ENCODE peak calls at places on chromosomes 5 and 9, in ten cellular contexts. One of them, this sample, is unnamed.

GRCh38 chr9:84174486-84174885 is 166.1 kb downstream of the SLC28A3 start:
- DNase-seq in brain microvascular endothelial cell: no peak
- DNase-seq in A549: no peak
- DNase-seq in RWPE2: no peak
- DNase-seq in CD8-positive, alpha-beta T cell: no peak
- DNase-seq in lower lobe of right lung: no peak
- DNase-seq in DND-41: no peak
- DNase-seq in cardiac fibroblast: peak; percentile 12
- DNase-seq in IMR-90: no peak
- DNase-seq in heart right ventricle: no peak
- DNase-seq in this sample: no peak

GRCh38 chr5:83547156-83547555 is 75.6 kb downstream of the VCAN start:
- DNase-seq in IMR-90: no peak
- DNase-seq in cardiac fibroblast: no peak
- DNase-seq in lower lobe of right lung: no peak
- DNase-seq in A549: no peak
- DNase-seq in RWPE2: no peak
- DNase-seq in heart right ventricle: no peak
- DNase-seq in CD8-positive, alpha-beta T cell: no peak
- DNase-seq in DND-41: no peak
- DNase-seq in brain microvascular endothelial cell: no peak
- DNase-seq in this sample: no peak

GRCh38 chr9:3830296-3830695 is 304.5 kb upstream of the RFX3 start:
- DNase-seq in cardiac fibroblast: no peak
- DNase-seq in lower lobe of right lung: no peak
- DNase-seq in CD8-positive, alpha-beta T cell: no peak
- DNase-seq in IMR-90: no peak
- DNase-seq in heart right ventricle: no peak
- DNase-seq in DND-41: no peak
- DNase-seq in brain microvascular endothelial cell: no peak
- DNase-seq in A549: no peak
- DNase-seq in RWPE2: no peak
- DNase-seq in this sample: no peak

GRCh38 chr5:167899490-167899889 is 392.0 kb upstream of the WWC1 start:
- DNase-seq in IMR-90: peak; percentile 17
- DNase-seq in brain microvascular endothelial cell: no peak
- DNase-seq in CD8-positive, alpha-beta T cell: no peak
- DNase-seq in DND-41: no peak
- DNase-seq in RWPE2: no peak
- DNase-seq in cardiac fibroblast: peak; percentile 50
- DNase-seq in A549: no peak
- DNase-seq in lower lobe of right lung: no peak
- DNase-seq in heart right ventricle: no peak
- DNase-seq in this sample: peak; percentile 6

GRCh38 chr9:94821098-94821930 is 94.8 kb downstream of the AOPEP start:
- DNase-seq in heart right ventricle: no peak
- DNase-seq in cardiac fibroblast: no peak
- DNase-seq in A549: no peak
- DNase-seq in CD8-positive, alpha-beta T cell: no peak
- DNase-seq in brain microvascular endothelial cell: no peak
- DNase-seq in lower lobe of right lung: no peak
- DNase-seq in DND-41: no peak
- DNase-seq in RWPE2: no peak
- DNase-seq in IMR-90: no peak
- DNase-seq in this sample: no peak

GRCh38 chr5:21680661-21681060 is 1172.5 kb downstream of the CDH12 start:
- DNase-seq in CD8-positive, alpha-beta T cell: no peak
- DNase-seq in RWPE2: no peak
- DNase-seq in cardiac fibroblast: no peak
- DNase-seq in A549: no peak
- DNase-seq in IMR-90: peak; percentile 35
- DNase-seq in brain microvascular endothelial cell: no peak
- DNase-seq in heart right ventricle: no peak
- DNase-seq in lower lobe of right lung: no peak
- DNase-seq in DND-41: no peak
- DNase-seq in this sample: no peak

GRCh38 chr5:132839426-132840301 is 9.2 kb upstream of the SHROOM1 start:
- DNase-seq in lower lobe of right lung: no peak
- DNase-seq in heart right ventricle: no peak
- DNase-seq in brain microvascular endothelial cell: peak; percentile 42
- DNase-seq in cardiac fibroblast: peak; percentile 71
- DNase-seq in A549: no peak
- DNase-seq in DND-41: no peak
- DNase-seq in IMR-90: peak; percentile 87
- DNase-seq in CD8-positive, alpha-beta T cell: no peak
- DNase-seq in RWPE2: no peak
- DNase-seq in this sample: no peak

GRCh38 chr5:134609232-134609851 is 23.3 kb downstream of the SAR1B start:
- DNase-seq in A549: no peak
- DNase-seq in CD8-positive, alpha-beta T cell: no peak
- DNase-seq in DND-41: no peak
- DNase-seq in heart right ventricle: no peak
- DNase-seq in brain microvascular endothelial cell: no peak
- DNase-seq in lower lobe of right lung: no peak
- DNase-seq in cardiac fibroblast: no peak
- DNase-seq in RWPE2: no peak
- DNase-seq in IMR-90: no peak
- DNase-seq in this sample: no peak

GRCh38 chr5:67166460-67166871 is 30.1 kb downstream of the CD180 start:
- DNase-seq in RWPE2: peak; percentile 64
- DNase-seq in heart right ventricle: peak; percentile 50
- DNase-seq in brain microvascular endothelial cell: no peak
- DNase-seq in cardiac fibroblast: no peak
- DNase-seq in IMR-90: no peak
- DNase-seq in lower lobe of right lung: peak; percentile 89
- DNase-seq in DND-41: peak; percentile 94
- DNase-seq in CD8-positive, alpha-beta T cell: peak; percentile 70
- DNase-seq in A549: peak; percentile 10
- DNase-seq in this sample: peak; percentile 49

GRCh38 chr5:67215592-67216471 is 19.2 kb upstream of the CD180 start:
- DNase-seq in A549: no peak
- DNase-seq in DND-41: peak; percentile 87
- DNase-seq in cardiac fibroblast: peak; percentile 78
- DNase-seq in heart right ventricle: peak; percentile 89
- DNase-seq in brain microvascular endothelial cell: peak; percentile 28
- DNase-seq in IMR-90: peak; percentile 13
- DNase-seq in RWPE2: no peak
- DNase-seq in lower lobe of right lung: peak; percentile 93
- DNase-seq in CD8-positive, alpha-beta T cell: peak; percentile 74
- DNase-seq in this sample: peak; percentile 59

GRCh38 chr5:132471944-132472343 is 18.6 kb downstream of the IRF1 start:
- DNase-seq in DND-41: no peak
- DNase-seq in A549: no peak
- DNase-seq in brain microvascular endothelial cell: no peak
- DNase-seq in RWPE2: peak; percentile 57
- DNase-seq in cardiac fibroblast: no peak
- DNase-seq in IMR-90: no peak
- DNase-seq in heart right ventricle: no peak
- DNase-seq in CD8-positive, alpha-beta T cell: no peak
- DNase-seq in lower lobe of right lung: no peak
- DNase-seq in this sample: no peak

GRCh38 chr9:133686642-133687575 is 50.7 kb downstream of the DBH start:
- DNase-seq in A549: no peak
- DNase-seq in IMR-90: no peak
- DNase-seq in RWPE2: no peak
- DNase-seq in brain microvascular endothelial cell: no peak
- DNase-seq in heart right ventricle: peak; percentile 62
- DNase-seq in DND-41: no peak
- DNase-seq in lower lobe of right lung: peak; percentile 68
- DNase-seq in cardiac fibroblast: no peak
- DNase-seq in CD8-positive, alpha-beta T cell: no peak
- DNase-seq in this sample: no peak

GRCh38 chr9:15211160-15211993 is 95.6 kb downstream of the TTC39B start:
- DNase-seq in IMR-90: peak; percentile 79
- DNase-seq in RWPE2: no peak
- DNase-seq in DND-41: peak; percentile 59
- DNase-seq in heart right ventricle: peak; percentile 81
- DNase-seq in cardiac fibroblast: peak; percentile 89
- DNase-seq in A549: peak; percentile 27
- DNase-seq in CD8-positive, alpha-beta T cell: peak; percentile 33
- DNase-seq in brain microvascular endothelial cell: peak; percentile 82
- DNase-seq in lower lobe of right lung: no peak
- DNase-seq in this sample: peak; percentile 56

GRCh38 chr5:154967419-154968024 is 26.6 kb downstream of the MRPL22 start:
- DNase-seq in A549: peak; percentile 22
- DNase-seq in RWPE2: no peak
- DNase-seq in cardiac fibroblast: peak; percentile 39
- DNase-seq in IMR-90: peak; percentile 21
- DNase-seq in lower lobe of right lung: no peak
- DNase-seq in CD8-positive, alpha-beta T cell: no peak
- DNase-seq in brain microvascular endothelial cell: peak; percentile 24
- DNase-seq in DND-41: no peak
- DNase-seq in heart right ventricle: peak; percentile 16
- DNase-seq in this sample: peak; percentile 39

GRCh38 chr5:149831492-149831891 is 101.4 kb downstream of the PPARGC1B start:
- DNase-seq in DND-41: no peak
- DNase-seq in IMR-90: peak; percentile 37
- DNase-seq in RWPE2: no peak
- DNase-seq in A549: peak; percentile 41
- DNase-seq in cardiac fibroblast: no peak
- DNase-seq in heart right ventricle: no peak
- DNase-seq in CD8-positive, alpha-beta T cell: no peak
- DNase-seq in lower lobe of right lung: no peak
- DNase-seq in brain microvascular endothelial cell: peak; percentile 65
- DNase-seq in this sample: peak; percentile 53

GRCh38 chr5:154351566-154351965 is 94.2 kb upstream of the SAP30L start:
- DNase-seq in CD8-positive, alpha-beta T cell: no peak
- DNase-seq in DND-41: no peak
- DNase-seq in A549: no peak
- DNase-seq in IMR-90: no peak
- DNase-seq in heart right ventricle: no peak
- DNase-seq in RWPE2: no peak
- DNase-seq in lower lobe of right lung: no peak
- DNase-seq in brain microvascular endothelial cell: no peak
- DNase-seq in cardiac fibroblast: no peak
- DNase-seq in this sample: no peak

GRCh38 chr5:119323630-119324000 is 32.2 kb upstream of the TNFAIP8 start:
- DNase-seq in CD8-positive, alpha-beta T cell: no peak
- DNase-seq in lower lobe of right lung: no peak
- DNase-seq in heart right ventricle: no peak
- DNase-seq in RWPE2: no peak
- DNase-seq in A549: no peak
- DNase-seq in DND-41: no peak
- DNase-seq in cardiac fibroblast: peak; percentile 54
- DNase-seq in brain microvascular endothelial cell: no peak
- DNase-seq in IMR-90: peak; percentile 61
- DNase-seq in this sample: no peak

GRCh38 chr9:123401879-123402513 is 46.0 kb downstream of the CRB2 start:
- DNase-seq in cardiac fibroblast: peak; percentile 68
- DNase-seq in IMR-90: peak; percentile 57
- DNase-seq in brain microvascular endothelial cell: peak; percentile 40
- DNase-seq in lower lobe of right lung: no peak
- DNase-seq in CD8-positive, alpha-beta T cell: no peak
- DNase-seq in heart right ventricle: peak; percentile 24
- DNase-seq in RWPE2: no peak
- DNase-seq in A549: peak; percentile 90
- DNase-seq in DND-41: peak; percentile 36
- DNase-seq in this sample: peak; percentile 23

GRCh38 chr9:38213591-38213990 is 144.6 kb upstream of the SHB start:
- DNase-seq in cardiac fibroblast: no peak
- DNase-seq in heart right ventricle: no peak
- DNase-seq in A549: no peak
- DNase-seq in IMR-90: no peak
- DNase-seq in brain microvascular endothelial cell: no peak
- DNase-seq in CD8-positive, alpha-beta T cell: no peak
- DNase-seq in DND-41: no peak
- DNase-seq in RWPE2: no peak
- DNase-seq in lower lobe of right lung: no peak
- DNase-seq in this sample: no peak

GRCh38 chr5:96661101-96661840 is 905 bp upstream of the CAST start:
- DNase-seq in CD8-positive, alpha-beta T cell: peak; percentile 62
- DNase-seq in RWPE2: no peak
- DNase-seq in DND-41: peak; percentile 39
- DNase-seq in cardiac fibroblast: peak; percentile 56
- DNase-seq in brain microvascular endothelial cell: peak; percentile 35
- DNase-seq in IMR-90: peak; percentile 61
- DNase-seq in A549: peak; percentile 35
- DNase-seq in heart right ventricle: peak; percentile 20
- DNase-seq in lower lobe of right lung: no peak
- DNase-seq in this sample: peak; percentile 13

GRCh38 chr5:31495336-31495735 is 36.6 kb downstream of the DROSHA start:
- DNase-seq in lower lobe of right lung: no peak
- DNase-seq in RWPE2: no peak
- DNase-seq in IMR-90: no peak
- DNase-seq in cardiac fibroblast: no peak
- DNase-seq in A549: no peak
- DNase-seq in DND-41: no peak
- DNase-seq in heart right ventricle: no peak
- DNase-seq in CD8-positive, alpha-beta T cell: no peak
- DNase-seq in brain microvascular endothelial cell: no peak
- DNase-seq in this sample: no peak

GRCh38 chr5:143700994-143701393 is 111.0 kb upstream of the HMHB1 start:
- DNase-seq in DND-41: no peak
- DNase-seq in CD8-positive, alpha-beta T cell: no peak
- DNase-seq in RWPE2: no peak
- DNase-seq in A549: no peak
- DNase-seq in heart right ventricle: no peak
- DNase-seq in brain microvascular endothelial cell: no peak
- DNase-seq in cardiac fibroblast: no peak
- DNase-seq in IMR-90: no peak
- DNase-seq in lower lobe of right lung: no peak
- DNase-seq in this sample: no peak
- TF ChIP-seq CTCF in DND-41: no peak
- TF ChIP-seq CTCF in CD8-positive, alpha-beta T cell: no peak
- TF ChIP-seq CTCF in RWPE2: peak; percentile 35
- TF ChIP-seq CTCF in A549: peak; percentile 8
- TF ChIP-seq CTCF in heart right ventricle: no peak
- TF ChIP-seq CTCF in brain microvascular endothelial cell: peak; percentile 33
- TF ChIP-seq CTCF in cardiac fibroblast: peak; percentile 14
- TF ChIP-seq CTCF in IMR-90: peak; percentile 19
- TF ChIP-seq CTCF in lower lobe of right lung: no peak
- TF ChIP-seq CTCF in this sample: no peak

GRCh38 chr9:113593682-113594281 is 130.3 kb downstream of the RGS3 start:
- DNase-seq in CD8-positive, alpha-beta T cell: no peak
- DNase-seq in A549: peak; percentile 93
- DNase-seq in IMR-90: peak; percentile 98
- DNase-seq in cardiac fibroblast: peak; percentile 99
- DNase-seq in lower lobe of right lung: peak; percentile 83
- DNase-seq in brain microvascular endothelial cell: peak; percentile 99
- DNase-seq in DND-41: no peak
- DNase-seq in RWPE2: peak; percentile 93
- DNase-seq in heart right ventricle: peak; percentile 97
- DNase-seq in this sample: no peak
- TF ChIP-seq CTCF in CD8-positive, alpha-beta T cell: no peak
- TF ChIP-seq CTCF in A549: no peak
- TF ChIP-seq CTCF in IMR-90: peak; percentile 0
- TF ChIP-seq CTCF in cardiac fibroblast: no peak
- TF ChIP-seq CTCF in lower lobe of right lung: no peak
- TF ChIP-seq CTCF in brain microvascular endothelial cell: no peak
- TF ChIP-seq CTCF in DND-41: no peak
- TF ChIP-seq CTCF in RWPE2: no peak
- TF ChIP-seq CTCF in heart right ventricle: no peak
- TF ChIP-seq CTCF in this sample: no peak

GRCh38 chr5:34684281-34684979 is 28.3 kb downstream of the RAI14 start:
- DNase-seq in IMR-90: peak; percentile 59
- DNase-seq in RWPE2: no peak
- DNase-seq in cardiac fibroblast: peak; percentile 59
- DNase-seq in CD8-positive, alpha-beta T cell: no peak
- DNase-seq in DND-41: no peak
- DNase-seq in brain microvascular endothelial cell: peak; percentile 69
- DNase-seq in A549: peak; percentile 23
- DNase-seq in heart right ventricle: peak; percentile 36
- DNase-seq in lower lobe of right lung: no peak
- DNase-seq in this sample: peak; percentile 56
- TF ChIP-seq CTCF in IMR-90: no peak
- TF ChIP-seq CTCF in RWPE2: no peak
- TF ChIP-seq CTCF in cardiac fibroblast: no peak
- TF ChIP-seq CTCF in CD8-positive, alpha-beta T cell: no peak
- TF ChIP-seq CTCF in DND-41: no peak
- TF ChIP-seq CTCF in brain microvascular endothelial cell: peak; percentile 39
- TF ChIP-seq CTCF in A549: no peak
- TF ChIP-seq CTCF in heart right ventricle: no peak
- TF ChIP-seq CTCF in lower lobe of right lung: no peak
- TF ChIP-seq CTCF in this sample: no peak

GRCh38 chr5:169805527-169805934 is 168.5 kb downstream of the DOCK2 start:
- DNase-seq in CD8-positive, alpha-beta T cell: peak; percentile 31
- DNase-seq in brain microvascular endothelial cell: no peak
- DNase-seq in RWPE2: no peak
- DNase-seq in A549: no peak
- DNase-seq in DND-41: peak; percentile 9
- DNase-seq in IMR-90: peak; percentile 61
- DNase-seq in heart right ventricle: no peak
- DNase-seq in lower lobe of right lung: no peak
- DNase-seq in cardiac fibroblast: peak; percentile 41
- DNase-seq in this sample: no peak
- TF ChIP-seq CTCF in CD8-positive, alpha-beta T cell: no peak
- TF ChIP-seq CTCF in brain microvascular endothelial cell: no peak
- TF ChIP-seq CTCF in RWPE2: no peak
- TF ChIP-seq CTCF in A549: no peak
- TF ChIP-seq CTCF in DND-41: no peak
- TF ChIP-seq CTCF in IMR-90: no peak
- TF ChIP-seq CTCF in heart right ventricle: no peak
- TF ChIP-seq CTCF in lower lobe of right lung: no peak
- TF ChIP-seq CTCF in cardiac fibroblast: no peak
- TF ChIP-seq CTCF in this sample: no peak